ENCODE peak calls at places on chromosomes 16 and 17, in four cellular contexts. N, O, A and Y are unnamed samples.
A peak's percentile ranks its signal among the peaks of the same experiment; 100 is the strongest.

GRCh38 chr17:28055546-28056275 is 13.2 kb downstream of the NLK start:
- DNase-seq in N (no peak), O (no peak), A (no peak), Y (no peak)

GRCh38 chr17:42566873-42567573 is at the start of gene MLX:
- DNase-seq in N (peak; percentile 93), O (peak; percentile 81), A (peak; percentile 97), Y (peak; percentile 94)

GRCh38 chr16:12204601-12205000 is 228.1 kb downstream of the SNX29 start:
- DNase-seq in N (no peak), O (no peak), A (no peak), Y (no peak)

GRCh38 chr17:64540118-64540776 is 33.5 kb downstream of the CEP95 start:
- DNase-seq in N (no peak), O (no peak), A (no peak), Y (no peak)

GRCh38 chr17:2709173-2709661 is 2.3 kb downstream of the CLUH start:
- DNase-seq in N (no peak), O (no peak), A (peak; percentile 69), Y (no peak)

GRCh38 chr17:69235338-69236058 is 6.9 kb upstream of the ABCA10 start:
- DNase-seq in N (peak; percentile 38), O (peak; percentile 78), A (peak; percentile 77), Y (no peak)

GRCh38 chr16:30430428-30430970 is 669 bp upstream of the DCTPP1 start:
- DNase-seq in N (no peak), O (no peak), A (peak; percentile 36), Y (no peak)

GRCh38 chr17:16027708-16028584 is 28.3 kb downstream of the TTC19 start:
- DNase-seq in N (no peak), O (peak; percentile 93), A (no peak), Y (no peak)

GRCh38 chr16:67111951-67112444 is 2.3 kb downstream of the PHAF1 start:
- DNase-seq in N (no peak), O (no peak), A (no peak), Y (no peak)

GRCh38 chr17:35801583-35802224 is 6.3 kb upstream of the MMP28 start:
- DNase-seq in N (peak; percentile 71), O (no peak), A (peak; percentile 87), Y (peak; percentile 15)

GRCh38 chr16:78200023-78200389 is 100.6 kb downstream of the WWOX start:
- DNase-seq in N (no peak), O (no peak), A (no peak), Y (no peak)

GRCh38 chr16:27369806-27370205 is 32.2 kb upstream of the IL21R start:
- DNase-seq in N (no peak), O (no peak), A (no peak), Y (no peak)

GRCh38 chr17:4591529-4591928 is 7.2 kb downstream of the SMTNL2 start:
- DNase-seq in N (no peak), O (no peak), A (no peak), Y (no peak)

GRCh38 chr17:7347630-7348477 is 4.1 kb upstream of the KCTD11 start:
- DNase-seq in N (no peak), O (no peak), A (no peak), Y (no peak)

GRCh38 chr17:48816438-48816773 is 623 bp downstream of the TTLL6 start:
- DNase-seq in N (no peak), O (no peak), A (no peak), Y (no peak)